ENCODE peak calls at places on chromosomes 13 and 19, in ten cellular contexts. A is body of pancreas; M is CD8-positive, alpha-beta T cell; B is uterus; F is GM10248; W is heart right ventricle; P is MCF 10A; R is IMR-90; K is stomach; I is adrenal gland. T is an unnamed sample.

GRCh38 chr13:110711778-110712070 is 1.8 kb upstream of the ING1 start:
- DNase-seq in A (no peak), M (no peak), B (no peak), F (no peak), W (no peak), P (no peak), R (no peak), K (no peak), I (no peak), T (no peak)

GRCh38 chr13:27638521-27638920 is 16.8 kb downstream of the POLR1D start:
- DNase-seq in A (no peak), M (no peak), B (peak), F (no peak), W (no peak), P (no peak), R (peak), K (no peak), I (peak), T (no peak)

GRCh38 chr13:101127741-101128353 is 288.5 kb downstream of the NALCN start:
- DNase-seq in A (peak), M (no peak), B (no peak), F (peak), W (no peak), P (peak), R (peak), K (no peak), I (peak), T (no peak)

GRCh38 chr13:26991508-26992181 is 180.0 kb downstream of the USP12 start:
- DNase-seq in A (peak), M (no peak), B (no peak), F (no peak), W (no peak), P (no peak), R (peak), K (peak), I (peak), T (no peak)

GRCh38 chr13:46640843-46641242 is 87.9 kb downstream of the LRCH1 start:
- DNase-seq in A (no peak), M (no peak), B (no peak), F (no peak), W (no peak), P (peak), R (peak), K (no peak), I (no peak), T (peak)

GRCh38 chr13:31998131-31998530 is 33.4 kb upstream of the FRY start:
- DNase-seq in A (no peak), M (no peak), B (no peak), F (no peak), W (peak), P (no peak), R (no peak), K (peak), I (no peak), T (no peak)

GRCh38 chr19:47608908-47609879 is at the start of gene BICRA:
- DNase-seq in A (peak), M (peak), B (peak), F (peak), W (peak), P (peak), R (peak), K (peak), I (peak), T (peak)

GRCh38 chr19:31675187-31675913 is 326.1 kb upstream of the TSHZ3 start:
- DNase-seq in A (no peak), M (no peak), B (no peak), F (no peak), W (no peak), P (no peak), R (peak), K (no peak), I (no peak), T (no peak)

GRCh38 chr13:23654111-23655110 is 84.2 kb downstream of the TNFRSF19 start:
- DNase-seq in A (no peak), M (no peak), B (no peak), F (no peak), W (peak), P (no peak), R (peak), K (peak), I (no peak), T (no peak)

GRCh38 chr19:30817965-30818364 is 445.8 kb downstream of the ZNF536 start:
- DNase-seq in A (no peak), M (no peak), B (no peak), F (no peak), W (no peak), P (no peak), R (no peak), K (no peak), I (no peak), T (no peak)

GRCh38 chr19:29372921-29373797 is 152.6 kb upstream of the VSTM2B start:
- DNase-seq in A (no peak), M (no peak), B (no peak), F (peak), W (no peak), P (no peak), R (no peak), K (no peak), I (peak), T (no peak)

GRCh38 chr19:55528030-55528801 is 8.7 kb downstream of the SBK2 start:
- DNase-seq in A (peak), M (no peak), B (no peak), F (no peak), W (no peak), P (no peak), R (peak), K (no peak), I (no peak), T (no peak)

GRCh38 chr13:50290186-50290585 is 274.9 kb downstream of the KCNRG start:
- DNase-seq in A (no peak), M (no peak), B (no peak), F (no peak), W (no peak), P (no peak), R (no peak), K (no peak), I (no peak), T (no peak)

GRCh38 chr19:28710278-28710677 is 502.7 kb downstream of the UQCRFS1 start:
- DNase-seq in A (no peak), M (no peak), B (no peak), F (no peak), W (no peak), P (peak), R (peak), K (no peak), I (no peak), T (no peak)

GRCh38 chr19:19113040-19113541 is 25.2 kb downstream of the TMEM161A start:
- DNase-seq in A (no peak), M (no peak), B (no peak), F (peak), W (no peak), P (no peak), R (peak), K (no peak), I (no peak), T (no peak)
- TF ChIP-seq CTCF in A (no peak), M (no peak), B (no peak), F (no peak), W (no peak), P (no peak), R (peak), K (no peak), I (no peak), T (no peak)

DNA sequence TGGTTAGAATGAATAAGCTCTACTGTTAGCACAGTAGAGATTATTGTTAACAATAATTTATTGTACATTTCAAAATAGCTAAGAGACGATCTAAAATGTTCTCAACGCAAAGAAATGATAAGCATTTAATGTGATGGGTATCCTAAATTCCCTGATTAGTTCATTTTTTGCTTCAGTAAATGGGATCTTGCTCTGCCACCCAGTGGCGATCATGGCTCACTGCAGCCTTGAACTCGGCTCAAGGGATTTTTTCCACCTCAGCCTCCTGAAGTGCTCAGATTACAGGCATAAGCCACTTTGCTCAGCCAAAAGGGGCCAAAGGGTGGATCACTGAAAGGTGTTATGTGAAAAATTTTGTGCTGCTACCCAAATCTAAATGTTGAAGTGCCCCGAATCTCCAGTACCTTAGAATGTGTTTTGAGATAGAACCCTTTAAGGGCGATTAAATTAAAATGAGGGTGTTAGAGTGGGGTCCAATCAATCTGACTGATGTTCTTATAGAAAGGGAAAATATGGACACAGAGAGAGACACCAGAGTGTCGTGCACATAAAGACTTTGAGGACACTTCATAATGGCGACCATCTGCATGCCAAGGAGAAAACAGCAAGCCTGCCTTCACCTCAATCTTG is 31.5 kb upstream of the ZNF766 start:
- DNase-seq in A (peak), M (peak), B (peak), F (no peak), W (peak), P (peak), R (peak), K (peak), I (peak), T (no peak)
- TF ChIP-seq CTCF in A (peak), M (peak), B (peak), F (peak), W (peak), P (peak), R (peak), K (no peak), I (peak), T (peak)

GRCh38 chr13:87255394-87255793 is 415.8 kb upstream of the SLITRK5 start:
- DNase-seq in A (no peak), M (no peak), B (no peak), F (no peak), W (no peak), P (no peak), R (no peak), K (no peak), I (no peak), T (no peak)

GRCh38 chr13:87259479-87260083 is 411.6 kb upstream of the SLITRK5 start:
- DNase-seq in A (no peak), M (no peak), B (no peak), F (no peak), W (no peak), P (peak), R (no peak), K (no peak), I (peak), T (no peak)
- TF ChIP-seq CTCF in A (peak), M (no peak), B (no peak), F (peak), W (no peak), P (peak), R (peak), K (no peak), I (peak), T (no peak)

GRCh38 chr19:5109560-5109959 is 140.6 kb downstream of the KDM4B start:
- DNase-seq in A (no peak), M (no peak), B (no peak), F (no peak), W (no peak), P (no peak), R (no peak), K (no peak), I (no peak), T (no peak)
- TF ChIP-seq CTCF in A (no peak), M (no peak), B (no peak), F (no peak), W (no peak), P (no peak), R (no peak), K (no peak), I (no peak), T (no peak)

GRCh38 chr19:51598159-51598915 is 27.3 kb downstream of the ZNF175 start:
- DNase-seq in A (no peak), M (no peak), B (no peak), F (no peak), W (no peak), P (no peak), R (no peak), K (no peak), I (no peak), T (no peak)

GRCh38 chr19:51595776-51596175 is 24.7 kb downstream of the ZNF175 start:
- DNase-seq in A (no peak), M (no peak), B (no peak), F (no peak), W (no peak), P (no peak), R (no peak), K (no peak), I (no peak), T (no peak)

GRCh38 chr19:51599084-51599483 is 28.0 kb downstream of the ZNF175 start:
- DNase-seq in A (no peak), M (no peak), B (no peak), F (no peak), W (no peak), P (no peak), R (no peak), K (no peak), I (no peak), T (no peak)

GRCh38 chr19:51602189-51602854 is 27.9 kb downstream of the SIGLEC5 start:
- DNase-seq in A (no peak), M (no peak), B (no peak), F (peak), W (no peak), P (no peak), R (no peak), K (no peak), I (no peak), T (no peak)

DNA sequence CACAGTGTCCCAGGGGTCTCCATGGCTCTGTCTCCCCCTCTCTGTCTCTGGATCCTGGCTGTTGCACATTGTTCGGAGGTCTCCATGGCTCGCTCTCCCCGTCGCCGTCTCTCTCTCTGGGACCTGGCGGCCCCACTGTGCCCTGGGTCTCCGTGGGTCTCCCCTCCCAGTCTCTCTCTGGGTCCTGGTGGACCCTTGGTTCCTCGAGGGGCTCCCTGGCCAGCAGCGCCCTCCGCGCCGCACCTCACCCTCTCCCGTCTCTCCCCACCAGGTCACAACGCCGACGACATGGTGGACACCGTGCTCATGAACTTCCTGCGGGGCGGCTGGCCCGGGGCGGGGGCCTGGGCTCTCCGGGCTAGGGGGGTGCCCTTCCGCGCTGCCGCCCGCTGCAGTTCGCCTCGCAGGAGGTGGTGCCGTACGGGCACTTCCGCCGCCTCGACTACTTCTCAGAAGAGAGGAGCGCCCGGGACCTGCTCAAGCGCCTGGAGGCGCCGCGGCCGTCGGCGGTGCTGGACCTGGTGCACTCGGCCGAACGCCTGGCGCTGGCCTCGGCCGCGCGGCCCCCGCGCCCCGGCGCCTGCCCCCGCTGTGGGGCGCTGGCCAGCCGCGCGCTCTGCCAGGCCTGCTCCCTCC is 29.1 kb downstream of the SIGLEC5 start:
- DNase-seq in A (no peak), M (peak), B (no peak), F (peak), W (no peak), P (no peak), R (no peak), K (no peak), I (no peak), T (no peak)
- TF ChIP-seq CTCF in A (no peak), M (no peak), B (no peak), F (peak), W (no peak), P (no peak), R (no peak), K (no peak), I (no peak), T (no peak)

DNA sequence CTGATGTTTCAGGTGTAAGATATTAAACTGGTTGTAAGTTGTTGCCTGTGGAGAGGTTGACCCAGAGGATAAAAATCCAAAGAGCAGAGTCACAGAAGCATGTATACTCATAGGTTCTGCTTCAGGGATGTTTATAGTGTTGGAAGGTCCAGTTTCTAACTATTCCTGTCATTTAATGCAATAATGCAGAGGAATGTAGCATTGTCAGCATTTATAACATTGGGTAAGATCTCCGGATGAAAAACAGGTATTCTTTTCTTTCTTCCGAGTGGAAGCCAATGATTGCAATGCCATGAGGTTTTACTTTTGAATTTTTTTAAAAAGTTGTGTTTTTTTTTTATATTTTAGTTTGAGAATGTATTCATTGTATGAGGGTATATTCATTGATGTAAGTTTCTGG is 771.0 kb downstream of the PCDH9 start:
- DNase-seq in A (no peak), M (no peak), B (no peak), F (no peak), W (no peak), P (no peak), R (no peak), K (no peak), I (no peak), T (no peak)
- TF ChIP-seq CTCF in A (no peak), M (no peak), B (no peak), F (no peak), W (no peak), P (no peak), R (no peak), K (no peak), I (no peak), T (no peak)

GRCh38 chr19:13334801-13335481 is 171.3 kb downstream of the CACNA1A start:
- DNase-seq in A (no peak), M (no peak), B (no peak), F (no peak), W (no peak), P (no peak), R (no peak), K (no peak), I (no peak), T (no peak)
- TF ChIP-seq CTCF in A (no peak), M (no peak), B (no peak), F (no peak), W (no peak), P (no peak), R (no peak), K (no peak), I (no peak), T (no peak)

GRCh38 chr19:37972803-37973202 is 65.8 kb downstream of the SIPA1L3 start:
- DNase-seq in A (no peak), M (no peak), B (no peak), F (no peak), W (no peak), P (no peak), R (no peak), K (no peak), I (no peak), T (no peak)

GRCh38 chr19:37977391-37977790 is 70.4 kb downstream of the SIPA1L3 start:
- DNase-seq in A (no peak), M (no peak), B (no peak), F (no peak), W (no peak), P (no peak), R (no peak), K (no peak), I (no peak), T (no peak)

GRCh38 chr19:37975596-37976515 is 68.8 kb downstream of the SIPA1L3 start:
- DNase-seq in A (no peak), M (no peak), B (no peak), F (no peak), W (no peak), P (no peak), R (no peak), K (no peak), I (no peak), T (no peak)

GRCh38 chr19:37973666-37974065 is 66.7 kb downstream of the SIPA1L3 start:
- DNase-seq in A (no peak), M (no peak), B (no peak), F (no peak), W (no peak), P (no peak), R (peak), K (no peak), I (no peak), T (no peak)

DNA sequence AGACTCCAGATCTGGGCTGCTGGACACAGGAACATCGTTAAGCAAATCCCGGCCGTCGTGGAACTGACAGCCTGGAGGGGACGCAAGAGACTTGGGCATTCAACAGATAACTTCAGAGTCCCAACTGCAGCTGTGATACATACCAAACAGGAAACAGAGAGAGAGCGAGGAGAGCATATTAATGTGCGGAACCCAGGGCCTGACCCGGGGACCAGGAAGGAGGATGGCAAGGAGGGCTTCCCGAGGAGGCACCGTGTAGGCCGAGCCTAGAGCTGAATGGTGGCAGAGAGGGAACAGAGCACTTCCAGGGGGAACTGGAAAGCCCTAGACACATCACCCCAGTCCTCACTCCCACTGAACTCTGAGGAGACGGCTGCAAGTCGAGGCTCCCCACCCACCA is 68.1 kb downstream of the SIPA1L3 start:
- DNase-seq in A (no peak), M (no peak), B (no peak), F (peak), W (no peak), P (no peak), R (no peak), K (no peak), I (no peak), T (no peak)
- TF ChIP-seq CTCF in A (no peak), M (no peak), B (no peak), F (peak), W (no peak), P (no peak), R (no peak), K (no peak), I (no peak), T (no peak)

GRCh38 chr19:4455742-4456565 is 1.6 kb downstream of the UBXN6 start:
- DNase-seq in A (peak), M (no peak), B (peak), F (no peak), W (peak), P (peak), R (peak), K (no peak), I (peak), T (no peak)
- TF ChIP-seq CTCF in A (no peak), M (no peak), B (no peak), F (no peak), W (no peak), P (no peak), R (peak), K (no peak), I (no peak), T (no peak)

GRCh38 chr19:16098821-16099220 is 12.9 kb upstream of the RAB8A start:
- DNase-seq in A (no peak), M (no peak), B (no peak), F (no peak), W (no peak), P (no peak), R (no peak), K (no peak), I (no peak), T (no peak)
- TF ChIP-seq CTCF in A (no peak), M (no peak), B (no peak), F (no peak), W (no peak), P (no peak), R (no peak), K (no peak), I (no peak), T (no peak)